ENCODE peak calls at places on chromosomes 6 and 20, in four cellular contexts. J is K562, T is HL-60, O is GM12878. R is an unnamed sample.

GRCh38 chr6:52574709-52575489 is 2.0 kb downstream of the TRAM2 start:
- DNase-seq in T (peak), O (peak), J (peak), R (peak)

GRCh38 chr6:40936810-40937209 is 102.2 kb downstream of the UNC5CL start:
- DNase-seq in T (no peak), O (no peak), J (no peak), R (no peak)

GRCh38 chr20:22339091-22339881 is 245.1 kb downstream of the FOXA2 start:
- DNase-seq in O (no peak), T (peak), J (peak), R (peak)

GRCh38 chr6:11194399-11195274 is 37.8 kb downstream of the NEDD9 start:
- DNase-seq in T (no peak), J (no peak), O (no peak), R (no peak)

GRCh38 chr6:31125586-31126363 is 5.5 kb upstream of the CDSN start:
- DNase-seq in T (no peak), J (no peak), O (no peak), R (no peak)

GRCh38 chr6:3318226-3318625 is 59.5 kb downstream of the PSMG4 start:
- DNase-seq in O (no peak), T (no peak), J (no peak), R (peak)

GRCh38 chr6:128757961-128758360 is 125.0 kb upstream of the LAMA2 start:
- DNase-seq in J (no peak), T (no peak), O (no peak), R (no peak)

GRCh38 chr20:58652606-58653303 is 1.7 kb downstream of the STX16 start:
- DNase-seq in O (no peak), T (no peak), J (no peak), R (no peak)

GRCh38 chr6:42159431-42160024 is 13.6 kb upstream of the GUCA1A start:
- DNase-seq in T (no peak), J (no peak), O (no peak), R (no peak)

GRCh38 chr20:40414843-40415615 is 274.0 kb downstream of the MAFB start:
- DNase-seq in J (no peak), T (no peak), O (no peak), R (no peak)

GRCh38 chr6:48150701-48151100 is 39.7 kb upstream of the PTCHD4 start:
- DNase-seq in J (no peak), T (no peak), O (no peak), R (no peak)

GRCh38 chr20:56373942-56374341 is 15.2 kb downstream of the FAM210B start:
- DNase-seq in J (no peak), O (no peak), T (peak), R (no peak)

GRCh38 chr20:48556956-48557355 is 270.8 kb downstream of the PREX1 start:
- DNase-seq in T (no peak), J (no peak), O (no peak), R (no peak)

GRCh38 chr6:98574991-98575390 is 259.4 kb upstream of the POU3F2 start:
- DNase-seq in O (no peak), J (no peak), T (no peak), R (no peak)

DNA sequence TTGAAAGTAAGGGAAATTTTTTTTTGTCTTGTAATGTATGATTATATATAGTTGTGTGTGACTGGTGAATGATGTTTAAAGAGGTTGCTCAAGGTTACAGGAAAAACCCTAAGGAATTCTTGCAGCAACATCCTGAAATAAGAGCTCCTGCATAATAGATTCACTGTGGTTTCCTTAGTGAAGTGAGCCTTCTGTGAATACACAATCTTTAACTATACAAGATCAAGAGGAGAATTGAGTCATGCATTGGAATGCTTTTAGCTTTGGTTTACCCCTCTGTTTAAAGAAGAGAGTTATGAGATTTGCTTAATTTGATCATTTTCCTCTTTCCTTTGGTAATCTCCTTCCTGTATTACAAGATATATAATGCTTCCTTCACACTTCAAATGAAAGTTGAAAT is 141.6 kb upstream of the EYA4 start:
- DNase-seq in T (no peak), O (no peak), J (no peak), R (no peak)
- TF ChIP-seq POLR2AphosphoS5 in T (no peak), O (no peak), J (no peak), R (no peak)

GRCh38 chr20:17558154-17558940 is 11.5 kb upstream of the DSTN start:
- DNase-seq in O (no peak), T (no peak), J (peak), R (no peak)
- TF ChIP-seq SPI1 in O (peak), T (peak), J (peak), R (peak)

GRCh38 chr6:140663772-140664171 is 1289.3 kb upstream of the CITED2 start:
- DNase-seq in J (no peak), T (no peak), O (no peak), R (no peak)
- TF ChIP-seq POLR2AphosphoS5 in J (no peak), T (no peak), O (no peak), R (no peak)

DNA sequence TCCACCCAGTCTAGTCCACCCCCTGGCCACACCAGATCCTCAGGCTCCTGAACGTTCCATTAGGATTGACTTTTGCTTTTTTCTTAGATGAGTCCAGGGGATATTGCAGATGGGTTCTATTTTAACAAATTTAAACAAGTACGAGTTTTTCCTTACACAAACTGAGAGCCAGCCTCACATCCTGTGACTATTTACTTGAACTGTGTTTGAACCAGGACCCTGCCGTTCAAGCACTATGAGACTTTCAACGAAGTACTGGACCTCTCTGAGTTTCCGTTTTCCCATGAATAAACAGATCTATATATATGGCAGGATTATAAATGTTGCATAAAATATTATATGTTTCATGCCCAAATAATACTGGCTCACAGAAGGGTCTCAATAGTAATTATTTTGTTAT is 1.4 kb upstream of the METTL24 start:
- DNase-seq in J (no peak), T (no peak), O (no peak), R (no peak)
- TF ChIP-seq SPI1 in J (no peak), T (no peak), O (no peak), R (no peak)

GRCh38 chr6:130713144-130713543 is 114.1 kb upstream of the SMLR1 start:
- DNase-seq in T (no peak), J (no peak), O (no peak), R (no peak)
- TF ChIP-seq POLR2AphosphoS5 in T (no peak), J (no peak), O (no peak), R (no peak)

GRCh38 chr6:112947507-112947906 is 600.4 kb downstream of the RFPL4B start:
- DNase-seq in J (peak), O (no peak), T (no peak), R (no peak)

GRCh38 chr6:112956696-112957525 is 609.8 kb downstream of the RFPL4B start:
- DNase-seq in J (peak), T (no peak), O (no peak), R (no peak)

GRCh38 chr6:112957526-112957916 is 610.4 kb downstream of the RFPL4B start:
- DNase-seq in O (no peak), T (no peak), J (no peak), R (no peak)

GRCh38 chr6:112946051-112946450 is 598.9 kb downstream of the RFPL4B start:
- DNase-seq in T (no peak), J (no peak), O (no peak), R (no peak)

DNA sequence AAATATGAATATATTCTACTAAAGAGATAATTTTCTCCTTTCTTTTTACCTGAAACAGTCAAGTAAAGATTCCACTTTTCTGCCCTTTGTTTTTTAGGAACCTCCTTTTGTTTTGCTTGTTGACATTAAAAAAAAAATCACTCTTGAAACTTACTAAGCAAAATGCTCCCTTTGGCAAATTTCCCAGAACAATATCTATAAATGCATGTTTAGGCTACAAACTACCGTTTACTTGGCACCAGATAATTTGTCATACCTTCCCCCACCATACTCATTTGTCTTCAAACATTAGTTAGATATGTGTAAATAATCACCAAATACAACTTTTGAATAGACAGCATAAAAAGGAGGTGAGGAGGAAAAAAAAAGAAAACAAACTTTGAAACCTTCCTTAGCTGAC is 604.7 kb downstream of the RFPL4B start:
- DNase-seq in O (no peak), T (no peak), J (no peak), R (no peak)
- TF ChIP-seq SPI1 in O (no peak), T (no peak), J (no peak), R (no peak)

DNA sequence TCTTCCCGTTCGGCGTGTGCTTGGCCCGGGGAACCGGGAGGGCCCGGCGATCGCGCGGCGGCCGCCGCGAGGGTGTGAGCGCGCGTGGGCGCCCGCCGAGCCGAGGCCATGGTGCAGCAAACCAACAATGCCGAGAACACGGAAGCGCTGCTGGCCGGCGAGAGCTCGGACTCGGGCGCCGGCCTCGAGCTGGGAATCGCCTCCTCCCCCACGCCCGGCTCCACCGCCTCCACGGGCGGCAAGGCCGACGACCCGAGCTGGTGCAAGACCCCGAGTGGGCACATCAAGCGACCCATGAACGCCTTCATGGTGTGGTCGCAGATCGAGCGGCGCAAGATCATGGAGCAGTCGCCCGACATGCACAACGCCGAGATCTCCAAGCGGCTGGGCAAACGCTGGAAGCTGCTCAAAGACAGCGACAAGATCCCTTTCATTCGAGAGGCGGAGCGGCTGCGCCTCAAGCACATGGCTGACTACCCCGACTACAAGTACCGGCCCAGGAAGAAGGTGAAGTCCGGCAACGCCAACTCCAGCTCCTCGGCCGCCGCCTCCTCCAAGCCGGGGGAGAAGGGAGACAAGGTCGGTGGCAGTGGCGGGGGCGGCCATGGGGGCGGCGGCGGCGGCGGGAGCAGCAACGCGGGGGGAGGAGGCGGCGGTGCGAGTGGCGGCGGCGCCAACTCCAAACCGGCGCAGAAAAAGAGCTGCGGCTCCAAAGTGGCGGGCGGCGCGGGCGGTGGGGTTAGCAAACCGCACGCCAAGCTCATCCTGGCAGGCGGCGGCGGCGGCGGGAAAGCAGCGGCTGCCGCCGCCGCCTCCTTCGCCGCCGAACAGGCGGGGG is 1.1 kb downstream of the SOX4 start:
- DNase-seq in J (no peak), T (no peak), O (no peak), R (peak)
- TF ChIP-seq POLR2AphosphoS5 in J (no peak), T (peak), O (peak), R (no peak)

R was measured in GM12891.